ENCODE peak calls at places on chromosomes 13 and 19, in nine cellular contexts. F is body of pancreas, H is islet precursor cell, Z is DMS153, U is omental fat pad, L is NCI-H2081 treated with DMSO at 0.1 percent for 48 hours, E is left cardiac atrium, C is MCF 10A, V is AG09319. G is an unnamed sample.

GRCh38 chr19:2552859-2553258 is 76.9 kb downstream of the GADD45B start:
- DNase-seq in F (peak), H (no peak), Z (no peak), U (no peak), L (no peak), E (no peak), C (no peak), V (no peak), G (no peak)

GRCh38 chr13:113802761-113803160 is 43.7 kb downstream of the TMEM255B start:
- DNase-seq in F (no peak), H (no peak), Z (no peak), U (no peak), L (no peak), E (no peak), C (no peak), V (no peak), G (peak)

GRCh38 chr19:18596752-18597157 is 8.2 kb downstream of the REX1BD start:
- DNase-seq in F (peak), H (peak), Z (peak), U (no peak), L (no peak), E (peak), C (peak), V (no peak), G (peak)

GRCh38 chr13:28751210-28751935 is 32.6 kb upstream of the SLC46A3 start:
- DNase-seq in F (no peak), H (no peak), Z (no peak), U (no peak), L (no peak), E (no peak), C (peak), V (no peak), G (no peak)

GRCh38 chr13:51067376-51068125 is 43.5 kb downstream of the C13orf42 start:
- DNase-seq in F (no peak), H (no peak), Z (no peak), U (no peak), L (no peak), E (no peak), C (no peak), V (no peak), G (no peak)

GRCh38 chr19:10419646-10420443 is 493 bp upstream of the PDE4A start:
- DNase-seq in F (no peak), H (peak), Z (no peak), U (no peak), L (peak), E (no peak), C (peak), V (no peak), G (no peak)

GRCh38 chr19:35620001-35620400 is 7.5 kb downstream of the HAUS5 start:
- DNase-seq in F (no peak), H (no peak), Z (no peak), U (no peak), L (no peak), E (no peak), C (no peak), V (no peak), G (no peak)

GRCh38 chr19:55097864-55098715 is 19.3 kb downstream of the PPP1R12C start:
- DNase-seq in F (no peak), H (peak), Z (no peak), U (no peak), L (no peak), E (no peak), C (no peak), V (no peak), G (no peak)

GRCh38 chr13:114061047-114061446 is 71.4 kb downstream of the RASA3 start:
- DNase-seq in F (no peak), H (no peak), Z (no peak), U (no peak), L (no peak), E (no peak), C (no peak), V (no peak), G (no peak)

GRCh38 chr13:70249332-70250064 is 141.2 kb upstream of the KLHL1 start:
- DNase-seq in F (no peak), H (peak), Z (peak), U (no peak), L (no peak), E (no peak), C (peak), V (no peak), G (no peak)

GRCh38 chr19:12838893-12839656 is 760 bp downstream of the MAST1 start:
- DNase-seq in F (no peak), H (no peak), Z (no peak), U (no peak), L (no peak), E (no peak), C (no peak), V (no peak), G (no peak)